ENCODE peak calls at places on chromosomes 16 and 17, in seven cellular contexts. One of them, this sample, is unnamed.

GRCh38 chr17:60390223-60390622 is 1.7 kb downstream of the USP32 start:
- DNase-seq in BE2C: no peak
- DNase-seq in stomach: no peak
- DNase-seq in lower leg skin: no peak
- DNase-seq in glutamatergic neuron: no peak
- DNase-seq in heart left ventricle: no peak
- DNase-seq in BJ: peak; percentile 44
- DNase-seq in this sample: no peak

GRCh38 chr16:76926042-76926441 is 264.9 kb upstream of the MON1B start:
- DNase-seq in glutamatergic neuron: no peak
- DNase-seq in BJ: no peak
- DNase-seq in heart left ventricle: no peak
- DNase-seq in lower leg skin: no peak
- DNase-seq in stomach: no peak
- DNase-seq in BE2C: no peak
- DNase-seq in this sample: no peak

GRCh38 chr17:15915996-15916395 is 28.9 kb upstream of the ADORA2B start:
- DNase-seq in lower leg skin: no peak
- DNase-seq in BE2C: no peak
- DNase-seq in stomach: no peak
- DNase-seq in heart left ventricle: no peak
- DNase-seq in glutamatergic neuron: no peak
- DNase-seq in BJ: no peak
- DNase-seq in this sample: no peak

GRCh38 chr16:49596119-49596518 is 222.5 kb downstream of the C16orf78 start:
- DNase-seq in heart left ventricle: no peak
- DNase-seq in lower leg skin: no peak
- DNase-seq in stomach: peak; percentile 21
- DNase-seq in BE2C: peak; percentile 42
- DNase-seq in BJ: no peak
- DNase-seq in glutamatergic neuron: no peak
- DNase-seq in this sample: no peak

GRCh38 chr17:31534223-31534888 is 142.9 kb downstream of the RAB11FIP4 start:
- DNase-seq in stomach: no peak
- DNase-seq in BJ: no peak
- DNase-seq in glutamatergic neuron: no peak
- DNase-seq in BE2C: no peak
- DNase-seq in heart left ventricle: no peak
- DNase-seq in lower leg skin: no peak
- DNase-seq in this sample: no peak

GRCh38 chr16:10828851-10829331 is 10.3 kb upstream of the TVP23A start:
- DNase-seq in glutamatergic neuron: no peak
- DNase-seq in stomach: peak; percentile 97
- DNase-seq in BJ: peak; percentile 30
- DNase-seq in heart left ventricle: peak; percentile 93
- DNase-seq in lower leg skin: peak; percentile 83
- DNase-seq in BE2C: peak; percentile 42
- DNase-seq in this sample: no peak

GRCh38 chr16:72464597-72465368 is 292.8 kb upstream of the PMFBP1 start:
- DNase-seq in stomach: no peak
- DNase-seq in lower leg skin: no peak
- DNase-seq in BJ: no peak
- DNase-seq in glutamatergic neuron: no peak
- DNase-seq in BE2C: no peak
- DNase-seq in heart left ventricle: no peak
- DNase-seq in this sample: no peak

GRCh38 chr16:68902376-68903345 is 59.3 kb downstream of the TANGO6 start:
- DNase-seq in lower leg skin: peak; percentile 35
- DNase-seq in glutamatergic neuron: peak; percentile 37
- DNase-seq in BJ: no peak
- DNase-seq in stomach: no peak
- DNase-seq in heart left ventricle: no peak
- DNase-seq in BE2C: peak; percentile 34
- DNase-seq in this sample: no peak

GRCh38 chr17:51169340-51169739 is 3.1 kb downstream of the NME2 start:
- DNase-seq in BJ: no peak
- DNase-seq in heart left ventricle: no peak
- DNase-seq in BE2C: no peak
- DNase-seq in stomach: no peak
- DNase-seq in glutamatergic neuron: no peak
- DNase-seq in lower leg skin: no peak
- DNase-seq in this sample: no peak

GRCh38 chr16:50889746-50890145 is 147.9 kb downstream of the CYLD start:
- DNase-seq in glutamatergic neuron: no peak
- DNase-seq in stomach: no peak
- DNase-seq in BJ: no peak
- DNase-seq in lower leg skin: no peak
- DNase-seq in heart left ventricle: no peak
- DNase-seq in BE2C: no peak
- DNase-seq in this sample: no peak

GRCh38 chr17:63414222-63414621 is 31.9 kb downstream of the CYB561 start:
- DNase-seq in heart left ventricle: no peak
- DNase-seq in stomach: no peak
- DNase-seq in BJ: no peak
- DNase-seq in lower leg skin: no peak
- DNase-seq in glutamatergic neuron: no peak
- DNase-seq in BE2C: no peak
- DNase-seq in this sample: no peak

GRCh38 chr17:77916771-77917481 is 41.6 kb upstream of the TNRC6C start:
- DNase-seq in heart left ventricle: no peak
- DNase-seq in stomach: no peak
- DNase-seq in glutamatergic neuron: no peak
- DNase-seq in BJ: no peak
- DNase-seq in BE2C: no peak
- DNase-seq in lower leg skin: no peak
- DNase-seq in this sample: no peak

GRCh38 chr17:77915594-77916021 is 42.9 kb upstream of the TNRC6C start:
- DNase-seq in heart left ventricle: no peak
- DNase-seq in lower leg skin: no peak
- DNase-seq in stomach: no peak
- DNase-seq in glutamatergic neuron: no peak
- DNase-seq in BJ: no peak
- DNase-seq in BE2C: peak; percentile 75
- DNase-seq in this sample: no peak

GRCh38 chr17:77919276-77919675 is 39.2 kb upstream of the TNRC6C start:
- DNase-seq in BJ: no peak
- DNase-seq in stomach: no peak
- DNase-seq in glutamatergic neuron: no peak
- DNase-seq in lower leg skin: no peak
- DNase-seq in heart left ventricle: no peak
- DNase-seq in BE2C: no peak
- DNase-seq in this sample: no peak

GRCh38 chr17:77916284-77916683 is 42.2 kb upstream of the TNRC6C start:
- DNase-seq in BE2C: no peak
- DNase-seq in heart left ventricle: no peak
- DNase-seq in stomach: no peak
- DNase-seq in glutamatergic neuron: peak; percentile 63
- DNase-seq in BJ: no peak
- DNase-seq in lower leg skin: no peak
- DNase-seq in this sample: no peak

GRCh38 chr17:77914440-77915254 is 43.9 kb upstream of the TNRC6C start:
- DNase-seq in stomach: no peak
- DNase-seq in glutamatergic neuron: no peak
- DNase-seq in BJ: no peak
- DNase-seq in lower leg skin: no peak
- DNase-seq in BE2C: no peak
- DNase-seq in heart left ventricle: no peak
- DNase-seq in this sample: no peak
- TF ChIP-seq CTCF in stomach: no peak
- TF ChIP-seq CTCF in glutamatergic neuron: no peak
- TF ChIP-seq CTCF in BJ: no peak
- TF ChIP-seq CTCF in lower leg skin: no peak
- TF ChIP-seq CTCF in BE2C: no peak
- TF ChIP-seq CTCF in heart left ventricle: peak; percentile 10
- TF ChIP-seq CTCF in this sample: no peak

DNA sequence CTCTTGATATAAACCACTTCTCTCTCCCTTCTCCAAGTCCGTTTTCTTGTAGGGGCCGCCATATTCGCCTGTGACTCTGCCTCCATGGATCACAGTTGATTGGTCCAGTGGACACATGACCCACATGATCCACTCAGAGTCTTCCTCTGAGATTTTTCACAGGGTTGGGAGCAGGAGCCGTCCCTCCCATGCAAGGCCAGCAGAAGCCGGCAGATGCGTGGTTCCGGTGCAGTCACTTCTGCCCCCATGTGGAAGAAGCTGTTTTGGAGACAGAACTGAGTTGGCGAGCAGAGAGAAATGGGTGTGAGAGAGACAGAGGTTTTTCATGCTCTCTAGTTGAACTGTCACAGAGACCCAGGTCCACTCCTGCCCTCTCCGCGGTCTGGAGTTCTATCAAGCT is 83.3 kb downstream of the C16orf95 start:
- DNase-seq in BJ: no peak
- DNase-seq in lower leg skin: no peak
- DNase-seq in BE2C: no peak
- DNase-seq in stomach: no peak
- DNase-seq in heart left ventricle: no peak
- DNase-seq in glutamatergic neuron: no peak
- DNase-seq in this sample: no peak
- TF ChIP-seq CTCF in BJ: peak; percentile 46
- TF ChIP-seq CTCF in lower leg skin: no peak
- TF ChIP-seq CTCF in BE2C: peak; percentile 13
- TF ChIP-seq CTCF in stomach: no peak
- TF ChIP-seq CTCF in heart left ventricle: no peak
- TF ChIP-seq CTCF in glutamatergic neuron: no peak
- TF ChIP-seq CTCF in this sample: peak; percentile 70

GRCh38 chr16:57067347-57067746 is 25.0 kb upstream of the CPNE2 start:
- DNase-seq in glutamatergic neuron: no peak
- DNase-seq in stomach: no peak
- DNase-seq in BJ: no peak
- DNase-seq in heart left ventricle: no peak
- DNase-seq in lower leg skin: no peak
- DNase-seq in BE2C: no peak
- DNase-seq in this sample: no peak

GRCh38 chr16:57069635-57070350 is 22.6 kb upstream of the CPNE2 start:
- DNase-seq in glutamatergic neuron: no peak
- DNase-seq in lower leg skin: no peak
- DNase-seq in BE2C: no peak
- DNase-seq in BJ: no peak
- DNase-seq in stomach: no peak
- DNase-seq in heart left ventricle: no peak
- DNase-seq in this sample: no peak

GRCh38 chr16:57069053-57069452 is 23.3 kb upstream of the CPNE2 start:
- DNase-seq in stomach: no peak
- DNase-seq in glutamatergic neuron: no peak
- DNase-seq in lower leg skin: no peak
- DNase-seq in BE2C: no peak
- DNase-seq in heart left ventricle: no peak
- DNase-seq in BJ: no peak
- DNase-seq in this sample: no peak

GRCh38 chr16:57064995-57065394 is 27.4 kb upstream of the CPNE2 start:
- DNase-seq in heart left ventricle: no peak
- DNase-seq in glutamatergic neuron: no peak
- DNase-seq in stomach: no peak
- DNase-seq in BJ: no peak
- DNase-seq in lower leg skin: no peak
- DNase-seq in BE2C: no peak
- DNase-seq in this sample: no peak

DNA sequence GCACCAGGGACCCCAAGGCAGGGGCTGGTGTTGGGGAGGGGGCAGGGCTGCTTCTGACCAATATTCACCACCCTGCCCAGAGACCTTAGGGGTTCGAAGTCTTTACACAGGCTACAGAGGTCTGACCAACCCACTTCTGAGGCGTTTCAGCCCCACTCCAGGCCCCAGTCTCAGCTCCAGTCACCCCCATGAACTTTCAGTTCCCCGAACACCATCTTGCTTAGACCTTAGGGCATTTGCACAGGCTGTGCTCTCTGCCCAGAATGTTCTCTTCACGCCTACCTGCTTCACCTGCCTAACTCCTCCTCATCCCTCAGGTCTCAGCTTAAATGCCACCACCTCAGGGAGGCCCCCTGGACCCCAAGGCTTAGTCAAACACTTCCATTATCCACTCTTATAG is 25.8 kb upstream of the CPNE2 start:
- DNase-seq in lower leg skin: no peak
- DNase-seq in glutamatergic neuron: no peak
- DNase-seq in heart left ventricle: no peak
- DNase-seq in stomach: no peak
- DNase-seq in BJ: no peak
- DNase-seq in BE2C: no peak
- DNase-seq in this sample: no peak
- TF ChIP-seq CTCF in lower leg skin: no peak
- TF ChIP-seq CTCF in glutamatergic neuron: no peak
- TF ChIP-seq CTCF in heart left ventricle: no peak
- TF ChIP-seq CTCF in stomach: no peak
- TF ChIP-seq CTCF in BJ: no peak
- TF ChIP-seq CTCF in BE2C: no peak
- TF ChIP-seq CTCF in this sample: no peak

GRCh38 chr16:29842732-29843346 is 20.2 kb downstream of the CDIPT start:
- DNase-seq in heart left ventricle: no peak
- DNase-seq in stomach: no peak
- DNase-seq in BJ: no peak
- DNase-seq in BE2C: no peak
- DNase-seq in glutamatergic neuron: no peak
- DNase-seq in lower leg skin: no peak
- DNase-seq in this sample: no peak
- TF ChIP-seq CTCF in heart left ventricle: no peak
- TF ChIP-seq CTCF in stomach: no peak
- TF ChIP-seq CTCF in BJ: no peak
- TF ChIP-seq CTCF in BE2C: peak; percentile 34
- TF ChIP-seq CTCF in glutamatergic neuron: no peak
- TF ChIP-seq CTCF in lower leg skin: no peak
- TF ChIP-seq CTCF in this sample: no peak

GRCh38 chr16:83926726-83927397 is 26.2 kb upstream of the OSGIN1 start:
- DNase-seq in stomach: peak; percentile 85
- DNase-seq in glutamatergic neuron: peak; percentile 92
- DNase-seq in BJ: peak; percentile 7
- DNase-seq in BE2C: peak; percentile 70
- DNase-seq in lower leg skin: peak; percentile 65
- DNase-seq in heart left ventricle: peak; percentile 72
- DNase-seq in this sample: no peak
- TF ChIP-seq CTCF in stomach: no peak
- TF ChIP-seq CTCF in glutamatergic neuron: peak; percentile 92
- TF ChIP-seq CTCF in BJ: peak; percentile 99
- TF ChIP-seq CTCF in BE2C: peak; percentile 90
- TF ChIP-seq CTCF in lower leg skin: peak; percentile 48
- TF ChIP-seq CTCF in heart left ventricle: peak; percentile 93
- TF ChIP-seq CTCF in this sample: peak; percentile 97

DNA sequence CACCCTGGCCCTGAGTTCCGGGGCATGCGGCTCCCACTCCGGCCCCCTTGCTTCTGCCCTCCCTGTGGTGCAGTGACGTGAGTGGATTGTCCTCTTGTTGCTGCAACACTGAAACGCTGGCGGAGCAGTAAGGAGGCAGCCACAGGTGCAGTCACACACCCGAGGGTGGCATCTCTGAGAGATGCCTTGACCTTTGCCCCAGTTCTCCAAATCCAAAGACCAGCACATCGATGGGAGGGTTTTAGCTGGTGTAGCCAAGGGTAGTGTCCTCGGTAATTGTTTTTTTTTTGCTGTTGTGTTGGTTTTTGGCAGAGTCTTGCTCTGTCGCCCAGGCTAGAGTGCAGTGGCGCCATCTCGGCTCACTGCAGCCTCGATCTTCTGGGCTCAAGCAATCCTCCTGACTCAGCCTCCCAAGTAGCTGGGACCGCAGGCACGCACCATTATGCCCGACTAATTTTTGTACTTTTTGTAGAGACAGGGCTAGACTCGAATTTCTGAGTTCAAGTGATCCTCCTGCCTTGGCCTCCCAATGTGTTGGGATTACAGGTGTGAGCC is 2.5 kb upstream of the RPL13 start:
- DNase-seq in heart left ventricle: no peak
- DNase-seq in stomach: no peak
- DNase-seq in glutamatergic neuron: no peak
- DNase-seq in lower leg skin: no peak
- DNase-seq in BE2C: no peak
- DNase-seq in BJ: no peak
- DNase-seq in this sample: no peak
- TF ChIP-seq CTCF in heart left ventricle: no peak
- TF ChIP-seq CTCF in stomach: no peak
- TF ChIP-seq CTCF in glutamatergic neuron: no peak
- TF ChIP-seq CTCF in lower leg skin: no peak
- TF ChIP-seq CTCF in BE2C: no peak
- TF ChIP-seq CTCF in BJ: no peak
- TF ChIP-seq CTCF in this sample: no peak

This sample was measured in chondrocyte.